ENCODE peak calls at places on chromosomes 16 and 17, in nine cellular contexts. J is AG08395; E is glutamatergic neuron; Q is ELF-1; D is AG09319; X is left ventricle myocardium superior; A is iris pigment epithelial cell; C is psoas muscle; P is effector CD4-positive, alpha-beta T cell. W is an unnamed sample.

GRCh38 chr17:44829558-44830358 is at the start of gene GJC1:
- DNase-seq in E (peak; percentile 74), J (peak; percentile 47), D (no peak), A (no peak), P (no peak), C (peak; percentile 56), X (peak; percentile 59), Q (peak; percentile 66), W (peak; percentile 20)

GRCh38 chr17:5769936-5770335 is 185.6 kb upstream of the NLRP1 start:
- DNase-seq in P (no peak), J (no peak), Q (peak; percentile 70), X (no peak), A (no peak), E (peak; percentile 53), D (no peak), C (no peak), W (no peak)

GRCh38 chr16:87956771-87957279 is 5.6 kb downstream of the BANP start:
- DNase-seq in J (no peak), D (no peak), X (no peak), P (no peak), A (peak; percentile 81), C (no peak), Q (no peak), E (peak; percentile 55), W (no peak)

GRCh38 chr17:74682442-74683190 is 30.1 kb downstream of the CD300LF start:
- DNase-seq in A (no peak), X (no peak), D (no peak), C (no peak), Q (no peak), P (no peak), E (no peak), J (no peak), W (no peak)

GRCh38 chr17:6959700-6960099 is 36.1 kb upstream of the ALOX12 start:
- DNase-seq in Q (no peak), D (no peak), E (no peak), C (no peak), J (no peak), X (no peak), A (no peak), P (no peak), W (no peak)

GRCh38 chr17:83175551-83176271 is 96.3 kb downstream of the METRNL start:
- DNase-seq in X (no peak), A (no peak), J (no peak), D (no peak), C (no peak), E (no peak), Q (no peak), P (no peak), W (no peak)

GRCh38 chr16:50485232-50485631 is 63.0 kb upstream of the NKD1 start:
- DNase-seq in A (no peak), X (no peak), J (no peak), Q (no peak), P (no peak), D (no peak), C (no peak), E (no peak), W (no peak)

GRCh38 chr16:10616744-10617640 is 36.6 kb upstream of the EMP2 start:
- DNase-seq in Q (peak; percentile 85), A (peak; percentile 21), D (peak; percentile 10), E (no peak), X (peak; percentile 75), C (peak; percentile 62), P (no peak), J (peak; percentile 80), W (no peak)

GRCh38 chr16:83901101-83901500 is 2.2 kb downstream of the MLYCD start:
- DNase-seq in J (no peak), A (peak; percentile 59), P (no peak), D (no peak), C (no peak), Q (no peak), E (no peak), X (no peak), W (no peak)

GRCh38 chr17:70987867-70988340 is 818.6 kb downstream of the KCNJ2 start:
- DNase-seq in X (no peak), D (no peak), J (no peak), E (no peak), C (no peak), Q (peak; percentile 33), A (no peak), P (no peak), W (no peak)

GRCh38 chr17:17728550-17729251 is 47.4 kb downstream of the RAI1 start:
- DNase-seq in C (no peak), X (no peak), D (no peak), E (no peak), J (no peak), Q (no peak), P (no peak), A (no peak), W (no peak)

GRCh38 chr17:47295037-47295873 is 28.5 kb upstream of the EFCAB13 start:
- DNase-seq in J (no peak), X (no peak), A (no peak), C (no peak), Q (no peak), D (no peak), P (no peak), E (no peak), W (no peak)

GRCh38 chr17:59796785-59797205 is 89.3 kb downstream of the VMP1 start:
- DNase-seq in E (no peak), X (no peak), P (no peak), A (peak; percentile 29), D (no peak), Q (no peak), J (no peak), C (no peak), W (no peak)

GRCh38 chr16:74807052-74807646 is 32.5 kb upstream of the FA2H start:
- DNase-seq in C (no peak), P (no peak), J (no peak), E (no peak), Q (no peak), D (no peak), A (no peak), X (no peak), W (no peak)

GRCh38 chr17:83196088-83196765 is 116.8 kb downstream of the METRNL start:
- DNase-seq in P (no peak), J (peak; percentile 60), D (peak; percentile 46), Q (no peak), E (peak; percentile 4), A (no peak), C (peak; percentile 57), X (peak; percentile 26), W (no peak)

GRCh38 chr17:57521606-57522435 is 223.3 kb downstream of the CCDC182 start:
- DNase-seq in E (no peak), J (no peak), D (no peak), Q (no peak), A (peak; percentile 44), P (no peak), X (no peak), C (no peak), W (no peak)

GRCh38 chr17:17200831-17201230 is 5.3 kb downstream of the PLD6 start:
- DNase-seq in X (no peak), A (peak; percentile 58), J (no peak), E (no peak), Q (no peak), P (no peak), C (no peak), D (no peak), W (no peak)

GRCh38 chr17:29682987-29683386 is 60.3 kb upstream of the CORO6 start:
- DNase-seq in P (no peak), C (no peak), X (no peak), J (no peak), E (no peak), D (no peak), A (no peak), Q (peak; percentile 51), W (no peak)

GRCh38 chr17:29212681-29213121 is 32.5 kb upstream of the MYO18A start:
- DNase-seq in X (no peak), Q (no peak), P (no peak), J (peak; percentile 72), D (peak; percentile 19), A (no peak), E (no peak), C (no peak), W (no peak)

GRCh38 chr17:7839890-7840260 is 5.9 kb downstream of the KDM6B start:
- DNase-seq in C (no peak), X (no peak), A (peak; percentile 46), Q (no peak), P (no peak), D (no peak), J (no peak), E (no peak), W (no peak)

GRCh38 chr16:9102379-9102778 is 10.9 kb downstream of the HAPSTR1 start:
- DNase-seq in X (no peak), P (no peak), C (no peak), D (peak; percentile 65), A (peak; percentile 95), E (no peak), J (peak; percentile 79), Q (no peak), W (no peak)

GRCh38 chr17:3857261-3858105 is 11.4 kb upstream of the NCBP3 start:
- DNase-seq in D (no peak), A (no peak), Q (no peak), C (no peak), P (no peak), E (no peak), J (no peak), X (no peak), W (no peak)

GRCh38 chr17:27538156-27538955 is 82.1 kb downstream of the KSR1 start:
- DNase-seq in P (no peak), D (no peak), E (no peak), J (no peak), X (no peak), Q (no peak), A (no peak), C (no peak), W (no peak)

GRCh38 chr17:63514974-63515373 is 8.2 kb upstream of the KCNH6 start:
- DNase-seq in E (no peak), X (no peak), J (no peak), C (no peak), Q (no peak), A (no peak), P (no peak), D (no peak), W (no peak)

GRCh38 chr17:8479431-8479947 is 43.8 kb downstream of the NDEL1 start:
- DNase-seq in C (no peak), X (peak; percentile 77), P (no peak), Q (no peak), A (peak; percentile 64), J (peak; percentile 93), E (no peak), D (peak; percentile 95), W (no peak)

GRCh38 chr17:55417411-55418268 is 4.0 kb downstream of the MMD start:
- DNase-seq in A (no peak), Q (no peak), J (no peak), X (no peak), P (no peak), E (no peak), C (no peak), D (no peak), W (no peak)

GRCh38 chr17:45410144-45411091 is 22.3 kb downstream of the ARHGAP27 start:
- DNase-seq in X (peak; percentile 61), P (peak; percentile 43), J (no peak), A (no peak), C (peak; percentile 61), Q (no peak), D (no peak), E (no peak), W (peak; percentile 42)

GRCh38 chr16:13453325-13453724 is 466.6 kb upstream of the ERCC4 start:
- DNase-seq in D (no peak), X (no peak), Q (no peak), A (peak; percentile 17), C (no peak), J (no peak), P (no peak), E (no peak), W (no peak)

GRCh38 chr16:55453909-55454308 is 25.1 kb upstream of the MMP2 start:
- DNase-seq in Q (no peak), X (no peak), P (no peak), E (no peak), A (no peak), C (no peak), D (no peak), J (no peak), W (no peak)

GRCh38 chr17:47203984-47204721 is 5.0 kb upstream of the MYL4 start:
- DNase-seq in A (peak; percentile 44), Q (no peak), D (no peak), C (no peak), X (no peak), E (no peak), J (peak; percentile 36), P (peak; percentile 17), W (no peak)

GRCh38 chr16:12344577-12345343 is 368.2 kb downstream of the SNX29 start:
- DNase-seq in C (no peak), D (no peak), E (no peak), X (no peak), A (no peak), Q (no peak), P (no peak), J (no peak), W (no peak)